ENCODE peak calls at places on chromosomes 11 and 22, in five cellular contexts. R is neural progenitor cell, G is DMS 273 treated with DMSO at 0.1 percent for 48 hours, N is lung microvascular endothelial cell, D is nucleus accumbens. I is an unnamed sample.

GRCh38 chr11:70732493-70733206 is 334.3 kb downstream of the CTTN start:
- DNase-seq in N (no peak), R (no peak), D (peak), G (no peak), I (no peak)

GRCh38 chr11:9613118-9613829 is 39.8 kb downstream of the WEE1 start:
- DNase-seq in G (peak), D (peak), R (peak), N (peak), I (peak)

GRCh38 chr11:48210052-48210451 is 6.6 kb upstream of the OR4B1 start:
- DNase-seq in N (peak), D (no peak), R (no peak), G (no peak), I (peak)

GRCh38 chr22:37604875-37605274 is 3.8 kb upstream of the GGA1 start:
- DNase-seq in G (no peak), R (no peak), D (no peak), N (no peak), I (no peak)

GRCh38 chr11:12180257-12181205 is 70.1 kb downstream of the MICAL2 start:
- DNase-seq in R (no peak), G (no peak), D (no peak), N (no peak), I (no peak)

GRCh38 chr11:77103319-77103718 is 679 bp downstream of the OMP start:
- DNase-seq in R (no peak), D (no peak), N (no peak), G (no peak), I (no peak)

GRCh38 chr11:62918531-62918930 is 2.6 kb downstream of the CHRM1 start:
- DNase-seq in N (no peak), R (no peak), G (no peak), D (no peak), I (no peak)

GRCh38 chr22:40721266-40721665 is 42.0 kb downstream of the MCHR1 start:
- DNase-seq in N (peak), G (peak), D (no peak), R (peak), I (no peak)

GRCh38 chr22:38953577-38954413 is 3.6 kb upstream of the APOBEC3A start:
- DNase-seq in D (no peak), N (no peak), R (no peak), G (no peak), I (no peak)